ENCODE peak calls at places on chromosomes 5 and 9, in seven cellular contexts. L is right cardiac atrium; S is pancreas; W is psoas muscle; N is CD8-positive, alpha-beta T cell; T is GM23338; Y is Panc1. R is an unnamed sample.

GRCh38 chr9:20394928-20395327 is 227.4 kb downstream of the MLLT3 start:
- ATAC-seq in L (no peak), S (no peak), W (no peak), N (no peak), T (peak; percentile 71), Y (no peak), R (no peak)

GRCh38 chr9:99050292-99050911 is 54.5 kb upstream of the TGFBR1 start:
- ATAC-seq in L (no peak), S (no peak), W (no peak), N (no peak), T (no peak), Y (peak; percentile 65), R (no peak)

GRCh38 chr5:151694035-151694485 is 7.3 kb upstream of the SPARC start:
- ATAC-seq in L (no peak), S (no peak), W (no peak), N (no peak), T (no peak), Y (no peak), R (no peak)

GRCh38 chr5:57338068-57338848 is 144.4 kb downstream of the ACTBL2 start:
- ATAC-seq in L (no peak), S (peak; percentile 80), W (no peak), N (no peak), T (peak; percentile 96), Y (peak; percentile 63), R (no peak)

GRCh38 chr5:152185547-152186234 is 219.4 kb downstream of the NMUR2 start:
- ATAC-seq in L (peak; percentile 81), S (peak; percentile 44), W (no peak), N (no peak), T (no peak), Y (no peak), R (no peak)

GRCh38 chr9:119368681-119369581 is at the start of gene BRINP1:
- ATAC-seq in L (peak; percentile 75), S (peak; percentile 76), W (no peak), N (no peak), T (peak; percentile 66), Y (no peak), R (no peak)

GRCh38 chr5:79578876-79579275 is 33.4 kb upstream of the TENT2 start:
- ATAC-seq in L (no peak), S (no peak), W (no peak), N (no peak), T (no peak), Y (no peak), R (no peak)

GRCh38 chr9:114282926-114283325 is 40.0 kb upstream of the ORM1 start:
- ATAC-seq in L (no peak), S (no peak), W (no peak), N (peak; percentile 42), T (no peak), Y (no peak), R (no peak)

GRCh38 chr5:165882099-165882498 is 2376.7 kb downstream of the MAT2B start:
- ATAC-seq in L (no peak), S (no peak), W (no peak), N (no peak), T (no peak), Y (no peak), R (no peak)

GRCh38 chr9:94896512-94896911 is 170.0 kb downstream of the AOPEP start:
- ATAC-seq in L (no peak), S (no peak), W (no peak), N (no peak), T (no peak), Y (no peak), R (no peak)
- H3K4me1 ChIP-seq in L (no peaks in the 10 kb centered on the region), S (peaks cover 9% of the 10 kb centered on the region), W (no peaks in the 10 kb centered on the region), N (no peaks in the 10 kb centered on the region), T (peaks cover 2% of the 10 kb centered on the region), Y (no peaks in the 10 kb centered on the region), R (peaks cover 5% of the 10 kb centered on the region)

DNA sequence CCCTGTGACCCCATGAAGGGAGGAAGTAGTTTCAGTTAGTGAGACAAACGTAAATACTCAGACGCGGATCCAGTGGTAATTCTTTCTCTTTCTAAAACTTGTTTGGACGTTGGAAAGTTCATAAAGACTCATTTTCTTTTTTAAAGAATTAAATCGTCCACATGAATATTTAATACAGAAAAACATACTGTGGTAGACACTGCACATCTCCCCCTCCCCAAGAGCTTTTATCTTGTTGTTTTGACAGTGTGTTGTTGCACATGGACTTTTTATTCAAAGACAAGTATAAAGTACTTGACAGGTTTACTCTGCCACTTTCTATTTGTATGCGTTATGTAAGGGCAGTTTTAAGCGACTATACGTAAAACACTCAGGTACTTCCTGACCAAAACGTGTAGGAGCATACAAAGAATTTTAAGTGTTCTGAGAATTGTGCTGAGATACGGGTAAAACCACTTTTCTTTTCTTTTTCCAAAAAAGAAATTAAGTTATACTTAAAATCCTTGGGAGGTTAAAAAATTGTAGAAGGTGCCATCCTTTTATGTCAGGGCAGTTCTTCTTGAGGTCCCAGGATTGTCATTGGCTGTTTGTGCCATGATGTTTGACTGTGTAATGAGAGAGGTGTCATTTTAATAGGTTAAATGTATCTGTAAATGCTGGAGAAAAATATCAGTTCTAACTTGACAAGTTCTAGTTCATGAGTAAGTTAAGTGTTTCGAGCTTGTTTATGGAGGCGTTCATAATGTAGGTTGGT is 1.3 kb downstream of the NIPBL start:
- ATAC-seq in L (no peak), S (no peak), W (no peak), N (peak; percentile 16), T (no peak), Y (no peak), R (no peak)
- H3K4me1 ChIP-seq in L (no peaks in the 10 kb centered on the region), S (peaks cover 18% of the 10 kb centered on the region), W (peaks cover 55% of the 10 kb centered on the region), N (peaks cover 58% of the 10 kb centered on the region), T (peaks cover 32% of the 10 kb centered on the region), Y (peaks cover 39% of the 10 kb centered on the region), R (peaks cover 22% of the 10 kb centered on the region)

GRCh38 chr5:25554077-25554476 is 909.3 kb upstream of the CDH10 start:
- ATAC-seq in L (no peak), S (no peak), W (no peak), N (no peak), T (peak; percentile 85), Y (no peak), R (no peak)

GRCh38 chr5:25553082-25553481 is 908.3 kb upstream of the CDH10 start:
- ATAC-seq in L (no peak), S (no peak), W (no peak), N (no peak), T (no peak), Y (no peak), R (no peak)

GRCh38 chr5:25550793-25551192 is 906.0 kb upstream of the CDH10 start:
- ATAC-seq in L (no peak), S (no peak), W (no peak), N (no peak), T (no peak), Y (no peak), R (no peak)
- H3K4me1 ChIP-seq in L (no peaks in the 10 kb centered on the region), S (no peaks in the 10 kb centered on the region), W (no peaks in the 10 kb centered on the region), N (no peaks in the 10 kb centered on the region), T (no peaks in the 10 kb centered on the region), Y (no peaks in the 10 kb centered on the region), R (no peaks in the 10 kb centered on the region)

DNA sequence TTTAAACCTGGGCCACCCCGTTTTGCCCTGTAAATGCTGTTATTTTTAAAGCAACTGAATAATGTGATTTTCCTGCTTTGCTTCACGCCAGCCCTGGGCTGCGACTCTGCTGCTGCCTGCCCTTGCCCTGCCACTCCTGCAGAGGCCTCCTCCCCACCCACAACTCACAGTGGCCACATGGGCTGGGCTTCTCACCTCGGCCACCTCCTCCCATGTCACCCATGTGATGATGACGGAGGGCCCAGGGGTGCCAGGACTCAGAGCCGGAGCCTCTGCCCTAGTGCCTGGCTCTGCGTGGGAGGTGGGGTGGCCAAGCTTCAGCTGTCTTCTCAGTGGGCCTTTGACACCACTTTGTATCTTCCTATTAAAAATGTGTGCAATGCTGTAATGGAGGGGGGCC is 48.1 kb upstream of the NKD2 start:
- ATAC-seq in L (no peak), S (peak; percentile 44), W (no peak), N (no peak), T (no peak), Y (no peak), R (no peak)
- H3K4me1 ChIP-seq in L (peaks cover 4% of the 10 kb centered on the region), S (peaks cover 4% of the 10 kb centered on the region), W (peaks cover 5% of the 10 kb centered on the region), N (peaks cover 43% of the 10 kb centered on the region), T (no peaks in the 10 kb centered on the region), Y (peaks cover 42% of the 10 kb centered on the region), R (no peaks in the 10 kb centered on the region)

GRCh38 chr9:75455444-75455921 is 367.2 kb downstream of the OSTF1 start:
- ATAC-seq in L (peak; percentile 40), S (no peak), W (peak; percentile 40), N (no peak), T (no peak), Y (no peak), R (peak; percentile 59)
- H3K4me1 ChIP-seq in L (peaks cover 5% of the 10 kb centered on the region), S (no peaks in the 10 kb centered on the region), W (no peaks in the 10 kb centered on the region), N (no peaks in the 10 kb centered on the region), T (peaks cover 26% of the 10 kb centered on the region), Y (no peaks in the 10 kb centered on the region), R (peaks cover 14% of the 10 kb centered on the region)

GRCh38 chr9:133953621-133953975 is 38.5 kb downstream of the VAV2 start:
- ATAC-seq in L (no peak), S (no peak), W (no peak), N (no peak), T (no peak), Y (no peak), R (no peak)
- H3K4me1 ChIP-seq in L (peaks cover 16% of the 10 kb centered on the region), S (peaks cover 19% of the 10 kb centered on the region), W (peaks cover 9% of the 10 kb centered on the region), N (peaks cover 14% of the 10 kb centered on the region), T (peaks cover 21% of the 10 kb centered on the region), Y (peaks cover 18% of the 10 kb centered on the region), R (no peaks in the 10 kb centered on the region)

GRCh38 chr5:95863383-95863757 is 40.8 kb upstream of the GLRX start:
- ATAC-seq in L (peak; percentile 50), S (peak; percentile 11), W (no peak), N (no peak), T (no peak), Y (no peak), R (peak; percentile 20)
- H3K4me1 ChIP-seq in L (peaks cover 5% of the 10 kb centered on the region), S (peaks cover 15% of the 10 kb centered on the region), W (peaks cover 46% of the 10 kb centered on the region), N (peaks cover 11% of the 10 kb centered on the region), T (no peaks in the 10 kb centered on the region), Y (peaks cover 10% of the 10 kb centered on the region), R (peaks cover 6% of the 10 kb centered on the region)

GRCh38 chr5:115423051-115423450 is 121.5 kb downstream of the FEM1C start:
- ATAC-seq in L (no peak), S (no peak), W (no peak), N (no peak), T (no peak), Y (no peak), R (no peak)
- H3K4me1 ChIP-seq in L (peaks cover 10% of the 10 kb centered on the region), S (peaks cover 5% of the 10 kb centered on the region), W (peaks cover 40% of the 10 kb centered on the region), N (no peaks in the 10 kb centered on the region), T (peaks cover 18% of the 10 kb centered on the region), Y (no peaks in the 10 kb centered on the region), R (peaks cover 13% of the 10 kb centered on the region)

R was measured in gastroesophageal sphincter.